ENCODE peak calls at places on chromosomes 5 and 9, in eight cellular contexts. H is AG04450, Q is mesendoderm, S is sigmoid colon, L is GM12865, R is tibial nerve, E is GM23248, T is left ventricle myocardium inferior. D is an unnamed sample.

GRCh38 chr9:98271479-98271878 is 16.0 kb upstream of the TBC1D2 start:
- DNase-seq in H (no peak), Q (peak), S (no peak), L (no peak), R (no peak), E (peak), T (no peak), D (no peak)

GRCh38 chr5:181121675-181122561 is 9.1 kb downstream of the OR2V1 start:
- DNase-seq in H (no peak), Q (peak), S (peak), L (no peak), R (no peak), E (no peak), T (no peak), D (no peak)

GRCh38 chr5:141632650-141633049 is 4.0 kb downstream of the HDAC3 start:
- DNase-seq in H (no peak), Q (no peak), S (no peak), L (no peak), R (no peak), E (no peak), T (no peak), D (no peak)

GRCh38 chr9:131578778-131579504 is 33.6 kb downstream of the PRRT1B start:
- DNase-seq in H (no peak), Q (no peak), S (peak), L (peak), R (no peak), E (no peak), T (no peak), D (no peak)

GRCh38 chr9:112341741-112342140 is 8.3 kb upstream of the PTBP3 start:
- DNase-seq in H (no peak), Q (peak), S (no peak), L (no peak), R (no peak), E (peak), T (no peak), D (no peak)

GRCh38 chr9:12884736-12885395 is 110.0 kb downstream of the LURAP1L start:
- DNase-seq in H (peak), Q (peak), S (no peak), L (peak), R (no peak), E (peak), T (no peak), D (peak)

GRCh38 chr5:162703914-162704313 is 636.3 kb downstream of the GABRG2 start:
- DNase-seq in H (no peak), Q (peak), S (no peak), L (no peak), R (no peak), E (peak), T (no peak), D (no peak)

GRCh38 chr9:121888438-121888775 is 204.7 kb downstream of the TTLL11 start:
- DNase-seq in H (no peak), Q (peak), S (no peak), L (no peak), R (no peak), E (peak), T (no peak), D (peak)

GRCh38 chr5:32990593-32991415 is 279.7 kb downstream of the NPR3 start:
- DNase-seq in H (no peak), Q (no peak), S (no peak), L (no peak), R (no peak), E (no peak), T (no peak), D (no peak)

GRCh38 chr5:76787237-76787636 is 31.6 kb upstream of the F2RL1 start:
- DNase-seq in H (peak), Q (no peak), S (peak), L (no peak), R (peak), E (peak), T (peak), D (peak)

GRCh38 chr9:119372951-119373350 is 3.7 kb upstream of the BRINP1 start:
- DNase-seq in H (no peak), Q (no peak), S (no peak), L (no peak), R (no peak), E (no peak), T (no peak), D (no peak)

GRCh38 chr5:55897905-55898304 is 46.7 kb downstream of the IL31RA start:
- DNase-seq in H (no peak), Q (no peak), S (no peak), L (no peak), R (no peak), E (peak), T (peak), D (peak)

GRCh38 chr5:67152400-67152799 is 44.2 kb downstream of the CD180 start:
- DNase-seq in H (no peak), Q (no peak), S (no peak), L (no peak), R (no peak), E (no peak), T (no peak), D (no peak)

GRCh38 chr9:81578606-81579005 is 110.7 kb downstream of the TLE1 start:
- DNase-seq in H (peak), Q (no peak), S (no peak), L (no peak), R (no peak), E (peak), T (no peak), D (peak)

GRCh38 chr9:73151653-73152382 is at the start of gene ANXA1:
- DNase-seq in H (peak), Q (peak), S (no peak), L (no peak), R (no peak), E (peak), T (no peak), D (peak)

GRCh38 chr9:123550797-123551196 is 194.8 kb downstream of the CRB2 start:
- DNase-seq in H (no peak), Q (peak), S (no peak), L (no peak), R (no peak), E (no peak), T (no peak), D (no peak)

GRCh38 chr5:149586708-149587318 is 5.5 kb downstream of the ARHGEF37 start:
- DNase-seq in H (no peak), Q (no peak), S (no peak), L (no peak), R (no peak), E (no peak), T (no peak), D (no peak)

GRCh38 chr9:97487880-97488279 is 13.6 kb upstream of the TMOD1 start:
- DNase-seq in H (no peak), Q (no peak), S (no peak), L (no peak), R (no peak), E (no peak), T (no peak), D (no peak)

GRCh38 chr5:35443803-35444595 is 173.7 kb upstream of the SPEF2 start:
- DNase-seq in H (no peak), Q (peak), S (no peak), L (peak), R (no peak), E (no peak), T (no peak), D (no peak)

GRCh38 chr5:77751328-77752023 is 24.7 kb downstream of the TBCA start:
- DNase-seq in H (no peak), Q (peak), S (no peak), L (no peak), R (no peak), E (no peak), T (no peak), D (no peak)

GRCh38 chr9:110604101-110604710 is 24.7 kb upstream of the SVEP1 start:
- DNase-seq in H (no peak), Q (no peak), S (no peak), L (peak), R (no peak), E (no peak), T (no peak), D (no peak)

GRCh38 chr5:67581203-67581602 is 384.6 kb upstream of the CD180 start:
- DNase-seq in H (no peak), Q (no peak), S (no peak), L (no peak), R (no peak), E (peak), T (no peak), D (no peak)

GRCh38 chr9:123997665-123998277 is 13.8 kb upstream of the LHX2 start:
- DNase-seq in H (no peak), Q (peak), S (no peak), L (peak), R (peak), E (no peak), T (peak), D (no peak)

GRCh38 chr9:15966471-15966870 is 413.6 kb downstream of the CCDC171 start:
- DNase-seq in H (no peak), Q (no peak), S (no peak), L (no peak), R (no peak), E (no peak), T (no peak), D (no peak)

GRCh38 chr9:109745335-109746283 is 34.4 kb upstream of the PALM2AKAP2 start:
- DNase-seq in H (peak), Q (peak), S (peak), L (no peak), R (peak), E (peak), T (peak), D (peak)

GRCh38 chr5:57839025-57839424 is 356.4 kb upstream of the ACTBL2 start:
- DNase-seq in H (no peak), Q (no peak), S (no peak), L (no peak), R (no peak), E (peak), T (no peak), D (no peak)

GRCh38 chr9:95317119-95317892 is at the start of gene FANCC:
- DNase-seq in H (peak), Q (peak), S (peak), L (peak), R (peak), E (peak), T (peak), D (peak)

GRCh38 chr9:134455010-134455409 is 128.8 kb downstream of the RXRA start:
- DNase-seq in H (no peak), Q (no peak), S (no peak), L (no peak), R (no peak), E (no peak), T (no peak), D (no peak)

GRCh38 chr5:149550608-149551226 is 522 bp downstream of the CSNK1A1 start:
- DNase-seq in H (no peak), Q (no peak), S (peak), L (no peak), R (no peak), E (peak), T (peak), D (no peak)

GRCh38 chr5:61332369-61332745 is 299 bp downstream of the ZSWIM6 start:
- DNase-seq in H (no peak), Q (peak), S (peak), L (peak), R (no peak), E (peak), T (peak), D (no peak)

GRCh38 chr9:89177021-89177400 is 1.6 kb downstream of the SHC3 start:
- DNase-seq in H (no peak), Q (peak), S (no peak), L (no peak), R (no peak), E (peak), T (no peak), D (no peak)

GRCh38 chr9:21993893-21994525 is at the start of gene CDKN2A:
- DNase-seq in H (no peak), Q (peak), S (no peak), L (peak), R (no peak), E (peak), T (no peak), D (no peak)

GRCh38 chr5:140356878-140357730 is 2.9 kb upstream of the SLC4A9 start:
- DNase-seq in H (no peak), Q (no peak), S (no peak), L (peak), R (no peak), E (peak), T (no peak), D (no peak)
- H3K4me3 ChIP-seq in H (no peak), Q (no peak), S (peak), L (no peak), R (no peak), E (peak), T (peak), D (no peak)

GRCh38 chr9:70398145-70398556 is 16.3 kb downstream of the KLF9 start:
- DNase-seq in H (no peak), Q (no peak), S (no peak), L (peak), R (no peak), E (no peak), T (no peak), D (no peak)
- H3K4me3 ChIP-seq in H (no peak), Q (no peak), S (no peak), L (no peak), R (no peak), E (no peak), T (peak), D (no peak)

GRCh38 chr5:142819816-142820215 is 49.6 kb downstream of the ARHGAP26 start:
- DNase-seq in H (no peak), Q (no peak), S (no peak), L (no peak), R (no peak), E (peak), T (no peak), D (no peak)
- H3K4me3 ChIP-seq in H (no peak), Q (no peak), S (no peak), L (no peak), R (no peak), E (no peak), T (no peak), D (no peak)

GRCh38 chr5:159022178-159022556 is 77.5 kb downstream of the EBF1 start:
- DNase-seq in H (peak), Q (no peak), S (peak), L (no peak), R (no peak), E (peak), T (peak), D (no peak)
- H3K4me3 ChIP-seq in H (no peak), Q (no peak), S (no peak), L (no peak), R (no peak), E (peak), T (peak), D (no peak)

DNA sequence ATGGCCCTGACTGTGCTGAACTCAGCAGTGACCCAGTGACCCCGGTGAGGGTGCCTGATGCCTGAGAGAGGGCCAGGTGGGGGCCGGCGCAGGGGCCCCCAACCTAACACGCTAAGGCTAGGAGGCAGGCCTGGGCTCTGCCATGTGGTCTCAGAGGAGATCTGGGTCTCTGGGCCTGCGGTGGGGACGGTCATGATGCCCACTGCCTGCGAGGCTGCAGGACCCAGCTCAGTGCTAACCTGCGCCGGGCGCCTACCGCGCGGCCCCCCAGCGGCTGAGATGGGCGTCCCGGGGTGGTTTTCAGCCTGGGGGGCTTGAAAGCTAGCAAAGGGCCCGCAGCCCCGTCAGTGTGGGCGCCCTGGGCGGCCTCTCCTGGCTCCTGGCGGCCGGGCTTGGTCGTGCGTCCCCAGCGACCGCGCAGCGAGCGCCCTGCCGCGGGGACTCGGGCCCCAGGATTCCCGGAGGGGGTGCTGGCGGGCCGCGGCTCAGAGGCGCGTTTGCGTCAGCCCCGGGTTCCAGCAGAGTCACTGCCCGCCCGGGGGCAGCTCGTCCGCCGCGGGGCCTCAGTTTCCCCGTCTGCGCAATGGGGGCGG is 2.5 kb downstream of the EGFL7 start:
- DNase-seq in H (no peak), Q (peak), S (no peak), L (no peak), R (no peak), E (peak), T (no peak), D (no peak)
- H3K4me3 ChIP-seq in H (peak), Q (no peak), S (peak), L (peak), R (peak), E (peak), T (peak), D (peak)

DNA sequence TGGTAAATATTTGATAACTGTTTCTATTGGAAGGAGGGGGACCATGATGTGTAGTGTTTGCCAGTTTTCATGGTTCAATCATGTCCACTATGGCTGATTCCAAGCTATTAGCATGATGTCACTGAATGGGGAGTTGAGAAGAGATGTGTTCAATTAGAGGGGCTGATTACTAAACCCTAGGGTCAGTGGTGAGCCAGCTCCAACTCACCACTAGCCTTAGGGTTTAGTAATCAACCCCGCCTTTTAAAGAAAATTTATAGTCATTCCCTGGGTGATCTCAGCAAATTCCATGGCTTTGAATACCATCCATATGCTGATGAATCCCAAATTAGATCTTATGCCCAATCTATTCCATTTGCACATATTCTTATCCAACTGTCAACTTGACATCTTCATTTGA is 98.7 kb downstream of the GCNT1 start:
- DNase-seq in H (no peak), Q (no peak), S (no peak), L (no peak), R (no peak), E (peak), T (no peak), D (no peak)
- H3K4me3 ChIP-seq in H (no peak), Q (no peak), S (no peak), L (no peak), R (no peak), E (no peak), T (no peak), D (no peak)